ENCODE peak calls at places on chromosomes 2 and 18, in ten cellular contexts. S is ovary, A is A549, Z is tibial nerve, M is K562, B is Peyer's patch, J is body of pancreas, Q is spleen, C is right lobe of liver, W is IMR-90. Y is an unnamed sample.

GRCh38 chr2:240732911-240733622 is 41.4 kb downstream of the AQP12A start:
- DNase-seq in S (no peak), A (no peak), B (no peak), Z (no peak), J (no peak), C (no peak), Q (no peak), M (no peak), W (no peak), Y (no peak)

GRCh38 chr2:71693286-71694270 is 240.2 kb downstream of the DYSF start:
- DNase-seq in C (no peak), Q (peak), A (no peak), J (no peak), M (no peak), S (no peak), W (no peak), Z (no peak), B (peak), Y (no peak)

GRCh38 chr18:9437049-9437448 is 38.3 kb upstream of the RALBP1 start:
- DNase-seq in J (no peak), S (no peak), C (no peak), M (no peak), B (no peak), A (no peak), W (peak), Q (no peak), Z (no peak), Y (no peak)

GRCh38 chr2:99608092-99608491 is 118.3 kb upstream of the REV1 start:
- DNase-seq in J (no peak), S (no peak), C (no peak), W (no peak), B (no peak), A (no peak), Z (no peak), Q (no peak), M (no peak), Y (no peak)

GRCh38 chr2:37653805-37654378 is 17.6 kb downstream of the CDC42EP3 start:
- DNase-seq in J (no peak), S (no peak), W (no peak), Q (peak), C (peak), M (no peak), B (no peak), Z (peak), A (no peak), Y (no peak)

GRCh38 chr2:218168635-218169462 is 2.1 kb upstream of the CXCR1 start:
- DNase-seq in B (no peak), W (peak), Q (no peak), J (peak), M (peak), C (no peak), S (peak), A (peak), Z (peak), Y (peak)

GRCh38 chr2:68365087-68365486 is at the start of gene PLEK:
- DNase-seq in Q (peak), Z (peak), W (no peak), A (no peak), M (no peak), S (no peak), B (peak), C (peak), J (peak), Y (peak)

GRCh38 chr2:85785027-85785822 is 31.4 kb downstream of the ATOH8 start:
- DNase-seq in Q (peak), M (no peak), J (no peak), B (peak), C (no peak), W (peak), S (peak), A (no peak), Z (no peak), Y (no peak)

GRCh38 chr2:69582582-69583176 is 60.9 kb downstream of the AAK1 start:
- DNase-seq in S (no peak), A (no peak), C (no peak), M (no peak), Q (no peak), W (peak), B (no peak), Z (no peak), J (peak), Y (peak)

GRCh38 chr2:52861606-52862005 is 906.0 kb upstream of the CHAC2 start:
- DNase-seq in J (peak), B (no peak), C (no peak), W (peak), A (no peak), M (no peak), S (no peak), Q (no peak), Z (no peak), Y (no peak)

GRCh38 chr2:131394147-131394931 is 30.4 kb upstream of the RAB6D start:
- DNase-seq in C (no peak), A (no peak), J (peak), Z (no peak), W (no peak), S (no peak), B (peak), Q (no peak), M (peak), Y (peak)

GRCh38 chr18:64365106-64365505 is 216.2 kb upstream of the LINC00305 start:
- DNase-seq in A (no peak), J (no peak), B (no peak), S (no peak), Z (no peak), Q (no peak), M (no peak), W (no peak), C (no peak), Y (no peak)

GRCh38 chr2:188291142-188291616 is 495 bp upstream of the GULP1 start:
- DNase-seq in W (peak), M (no peak), J (peak), B (peak), C (no peak), A (peak), S (no peak), Q (no peak), Z (no peak), Y (peak)

GRCh38 chr2:29097569-29097968 is 17.6 kb upstream of the CLIP4 start:
- DNase-seq in J (no peak), W (no peak), Q (no peak), Z (no peak), C (no peak), B (no peak), M (no peak), S (no peak), A (no peak), Y (no peak)

GRCh38 chr2:109388018-109388417 is 225.7 kb downstream of the SEPTIN10 start:
- DNase-seq in J (no peak), C (no peak), W (no peak), B (no peak), M (no peak), A (no peak), S (no peak), Q (no peak), Z (no peak), Y (no peak)

GRCh38 chr2:241153616-241154015 is 3.3 kb downstream of the PPP1R7 start:
- DNase-seq in C (no peak), A (no peak), Q (no peak), M (no peak), B (no peak), W (peak), S (no peak), Z (no peak), J (no peak), Y (no peak)

GRCh38 chr2:96353032-96353561 is 17.5 kb downstream of the NCAPH start:
- DNase-seq in M (peak), C (no peak), B (no peak), W (no peak), Z (no peak), J (no peak), Q (no peak), A (no peak), S (no peak), Y (peak)

GRCh38 chr2:10285191-10285577 is 17.5 kb upstream of the HPCAL1 start:
- DNase-seq in S (no peak), M (no peak), B (no peak), Q (no peak), J (no peak), C (no peak), A (no peak), W (no peak), Z (no peak), Y (no peak)

GRCh38 chr2:29786361-29786760 is 135.0 kb downstream of the ALK start:
- DNase-seq in J (no peak), W (no peak), S (no peak), Q (no peak), Z (no peak), B (no peak), M (no peak), A (no peak), C (no peak), Y (no peak)

GRCh38 chr2:97348265-97348664 is 235.3 kb downstream of the ANKRD36 start:
- DNase-seq in S (no peak), W (no peak), B (peak), A (no peak), C (no peak), J (no peak), Z (no peak), Q (no peak), M (no peak), Y (no peak)

GRCh38 chr2:189613650-189614420 is 33.2 kb upstream of the SLC40A1 start:
- DNase-seq in B (no peak), A (no peak), W (peak), M (no peak), S (no peak), Q (no peak), J (no peak), Z (no peak), C (no peak), Y (peak)

GRCh38 chr2:11127791-11128190 is 27.5 kb upstream of the SLC66A3 start:
- DNase-seq in B (no peak), Z (no peak), C (no peak), S (no peak), M (no peak), A (no peak), Q (peak), W (no peak), J (no peak), Y (no peak)

GRCh38 chr2:45256173-45256866 is 247.1 kb upstream of the SIX2 start:
- DNase-seq in B (no peak), C (peak), Z (no peak), J (no peak), M (no peak), W (no peak), A (no peak), Q (no peak), S (no peak), Y (no peak)

GRCh38 chr2:194223173-194223670 is 1433.8 kb upstream of the SLC39A10 start:
- DNase-seq in J (no peak), A (no peak), Q (no peak), W (no peak), C (no peak), B (no peak), S (no peak), Z (no peak), M (no peak), Y (no peak)

GRCh38 chr2:176637497-176638166 is 368.4 kb downstream of the MTX2 start:
- DNase-seq in S (peak), Z (peak), A (peak), M (no peak), Q (peak), W (peak), B (peak), J (peak), C (peak), Y (no peak)

DNA sequence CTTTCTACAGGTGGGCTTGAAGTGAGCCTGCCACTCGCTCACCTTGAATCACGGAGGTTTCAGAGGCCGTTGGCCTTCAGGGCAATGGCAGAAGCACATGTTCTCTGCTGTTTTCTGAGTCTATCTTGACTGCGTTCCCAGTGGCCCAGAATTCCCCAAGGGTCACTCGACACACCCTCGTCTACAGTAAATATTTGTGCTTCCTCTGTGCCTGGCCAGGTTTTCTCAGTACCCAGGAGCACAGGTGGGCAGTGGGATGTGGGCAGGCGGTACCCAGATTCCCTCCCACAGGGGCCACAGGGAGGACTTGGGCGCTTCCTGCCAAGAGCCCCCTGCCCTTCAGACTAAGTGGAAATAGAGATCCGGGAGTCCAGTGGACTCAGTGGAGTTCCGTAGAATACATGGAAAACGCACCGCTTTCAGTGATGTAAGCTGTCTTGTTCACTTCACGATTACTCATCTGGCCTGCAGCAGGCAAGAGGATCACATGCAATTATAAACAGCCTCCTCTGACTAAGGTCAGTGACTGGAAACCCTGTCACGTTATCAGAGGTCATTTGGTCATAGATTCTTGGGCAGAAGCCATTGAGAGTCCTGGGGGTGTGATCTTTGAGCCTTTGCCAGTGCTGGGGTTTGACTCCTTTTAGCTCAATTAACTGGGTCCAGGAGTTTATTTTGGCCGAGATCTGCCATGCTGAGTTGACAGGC is 179.8 kb downstream of the NEDD4L start:
- DNase-seq in Q (no peak), J (peak), Z (peak), W (peak), A (peak), S (no peak), C (peak), B (peak), M (peak), Y (peak)
- TF ChIP-seq POLR2A in Q (no peak), J (peak), Z (no peak), W (peak), A (no peak), S (no peak), C (no peak), B (peak), M (no peak), Y (no peak)

GRCh38 chr2:112482309-112483046 is 522 bp downstream of the TTL start:
- DNase-seq in A (peak), B (peak), J (peak), Z (no peak), C (peak), Q (peak), W (peak), M (peak), S (peak), Y (peak)
- TF ChIP-seq POLR2A in A (no peak), B (no peak), J (no peak), Z (no peak), C (no peak), Q (no peak), W (no peak), M (no peak), S (no peak), Y (no peak)

GRCh38 chr2:65620524-65620923 is 188.1 kb upstream of the SPRED2 start:
- DNase-seq in Q (no peak), J (no peak), M (no peak), B (no peak), S (no peak), C (no peak), W (no peak), Z (no peak), A (no peak), Y (no peak)

GRCh38 chr2:65622499-65622898 is 190.1 kb upstream of the SPRED2 start:
- DNase-seq in A (no peak), B (no peak), Z (no peak), S (no peak), Q (no peak), W (peak), J (no peak), C (no peak), M (no peak), Y (no peak)

GRCh38 chr2:65622951-65623525 is 190.6 kb upstream of the SPRED2 start:
- DNase-seq in B (no peak), Q (no peak), A (no peak), S (no peak), M (no peak), Z (no peak), C (no peak), W (no peak), J (no peak), Y (no peak)

GRCh38 chr2:65625982-65626381 is 193.6 kb upstream of the SPRED2 start:
- DNase-seq in J (no peak), B (no peak), Q (no peak), W (no peak), C (no peak), S (no peak), Z (no peak), M (no peak), A (no peak), Y (no peak)

GRCh38 chr2:65620026-65620425 is 187.6 kb upstream of the SPRED2 start:
- DNase-seq in A (no peak), J (no peak), B (no peak), S (no peak), W (no peak), M (no peak), Q (no peak), C (no peak), Z (no peak), Y (no peak)
- TF ChIP-seq POLR2A in A (no peak), J (no peak), B (no peak), S (no peak), W (no peak), M (no peak), Q (no peak), C (no peak), Z (no peak), Y (no peak)

GRCh38 chr2:119436993-119437772 is 5.5 kb downstream of the TMEM37 start:
- DNase-seq in C (no peak), J (no peak), Z (no peak), B (no peak), S (no peak), Q (no peak), A (no peak), W (no peak), M (no peak), Y (no peak)

GRCh38 chr2:119435953-119436297 is 4.3 kb downstream of the TMEM37 start:
- DNase-seq in S (no peak), M (no peak), Q (no peak), Z (no peak), C (no peak), J (no peak), A (no peak), W (no peak), B (peak), Y (no peak)

GRCh38 chr2:119434664-119435063 is 3.0 kb downstream of the TMEM37 start:
- DNase-seq in Z (no peak), W (no peak), J (no peak), Q (no peak), S (no peak), B (peak), A (no peak), M (no peak), C (no peak), Y (no peak)

GRCh38 chr2:119433636-119434327 is 2.1 kb downstream of the TMEM37 start:
- DNase-seq in Z (no peak), A (no peak), J (peak), W (no peak), M (no peak), Q (no peak), B (peak), S (no peak), C (peak), Y (no peak)

GRCh38 chr2:119435148-119435952 is 3.7 kb downstream of the TMEM37 start:
- DNase-seq in M (no peak), B (peak), S (no peak), Z (no peak), A (no peak), C (no peak), J (no peak), W (no peak), Q (no peak), Y (no peak)
- TF ChIP-seq POLR2A in M (no peak), B (peak), S (no peak), Z (no peak), A (no peak), C (no peak), J (no peak), W (no peak), Q (no peak), Y (no peak)

GRCh38 chr2:116513991-116514390 is 1300.5 kb upstream of the DDX18 start:
- DNase-seq in W (no peak), B (no peak), J (no peak), S (no peak), M (no peak), Q (no peak), Z (no peak), A (no peak), C (no peak), Y (no peak)

DNA sequence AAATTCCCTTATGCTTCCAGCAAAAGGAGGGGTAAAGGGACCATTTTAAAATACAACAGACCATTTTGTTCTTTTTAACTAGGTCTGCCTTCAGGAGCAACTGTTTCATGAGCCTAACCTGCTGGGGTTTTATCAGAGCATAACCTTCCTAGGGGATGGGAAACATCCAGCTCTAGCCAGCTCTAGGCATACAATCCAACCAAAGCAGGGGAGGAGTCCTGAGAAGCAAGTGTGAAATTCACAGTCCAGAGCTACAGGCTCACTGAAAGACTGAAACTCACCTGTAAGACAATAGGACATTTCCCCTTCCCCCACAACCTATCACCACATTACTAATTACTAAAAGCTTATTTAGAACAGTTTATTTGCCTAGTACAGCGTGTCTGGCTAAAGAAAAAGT is 1296.6 kb upstream of the DDX18 start:
- DNase-seq in Q (no peak), C (no peak), Z (no peak), S (no peak), B (no peak), M (no peak), W (no peak), J (no peak), A (no peak), Y (no peak)
- TF ChIP-seq POLR2A in Q (no peak), C (no peak), Z (no peak), S (no peak), B (no peak), M (no peak), W (no peak), J (no peak), A (no peak), Y (no peak)

GRCh38 chr2:74181739-74182138 is 3.1 kb upstream of the MOB1A start:
- DNase-seq in B (no peak), S (no peak), Z (peak), A (no peak), W (no peak), C (no peak), Q (peak), J (peak), M (peak), Y (peak)
- TF ChIP-seq POLR2A in B (no peak), S (no peak), Z (no peak), A (no peak), W (no peak), C (no peak), Q (no peak), J (no peak), M (no peak), Y (no peak)

GRCh38 chr2:231391981-231392380 is 3.5 kb upstream of the B3GNT7 start:
- DNase-seq in S (no peak), W (no peak), B (no peak), J (no peak), M (no peak), A (no peak), Q (no peak), Z (no peak), C (peak), Y (no peak)
- TF ChIP-seq POLR2A in S (no peak), W (no peak), B (no peak), J (no peak), M (no peak), A (no peak), Q (no peak), Z (no peak), C (no peak), Y (no peak)

DNA sequence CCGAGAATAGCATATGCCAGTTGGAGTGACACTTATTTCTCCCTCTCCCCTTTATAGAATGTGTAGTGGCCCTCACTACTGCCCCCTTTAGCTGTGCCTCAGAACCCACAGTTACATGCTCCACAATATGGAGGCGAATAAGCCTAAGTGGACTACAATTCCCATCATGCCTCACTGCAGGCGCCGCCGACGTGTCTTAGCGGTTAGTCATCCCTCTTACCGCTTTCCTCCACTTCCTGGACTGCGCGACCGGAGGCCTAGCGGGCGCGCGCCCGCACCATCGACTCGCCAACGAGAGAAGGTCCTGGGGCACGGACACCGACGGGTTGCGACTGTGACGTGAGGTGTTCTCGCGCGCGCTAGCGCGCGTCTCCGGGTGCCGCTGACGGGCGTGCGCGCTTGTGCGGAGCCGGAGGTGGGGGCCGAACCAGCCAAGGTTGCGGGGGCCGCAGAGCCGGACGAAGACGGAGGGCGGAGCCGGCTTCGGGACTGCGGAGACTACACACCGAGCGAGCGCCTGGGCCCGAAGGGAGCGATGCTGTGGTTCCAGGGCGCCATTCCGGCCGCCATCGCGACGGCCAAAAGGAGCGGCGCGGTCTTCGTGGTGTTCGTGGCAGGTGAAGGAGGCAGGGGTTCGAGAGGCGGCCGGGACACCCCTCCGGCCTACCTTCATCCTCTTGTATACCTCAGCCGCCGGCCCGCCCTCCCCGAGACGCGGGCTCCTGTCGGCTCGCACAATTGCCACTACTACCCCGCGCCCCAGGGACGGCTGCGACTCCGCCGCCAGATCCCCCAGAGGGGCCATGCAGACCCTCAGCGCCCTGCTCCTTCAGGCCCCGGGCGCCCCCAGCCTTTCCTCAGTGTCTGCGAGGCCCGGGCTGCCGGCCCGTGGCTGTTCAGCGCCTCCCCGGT is at the start of gene UBXN4:
- DNase-seq in B (peak), W (peak), A (peak), Q (peak), C (peak), M (peak), J (peak), Z (peak), S (peak), Y (peak)
- TF ChIP-seq POLR2A in B (peak), W (peak), A (peak), Q (peak), C (peak), M (peak), J (peak), Z (peak), S (peak), Y (peak)

Y was measured in erythroblast.